ENCODE peak calls at places on chromosomes 7 and 10, in five cellular contexts. One of them, this sample, is unnamed.

GRCh38 chr7:155788616-155789000 is 23.7 kb downstream of the SHH start:
- DNase-seq in astrocyte: no peak
- DNase-seq in neuronal stem cell: no peak
- DNase-seq in GM23248: no peak
- DNase-seq in IMR-90: no peak
- DNase-seq in this sample: no peak

GRCh38 chr7:29194206-29194593 is 375 bp upstream of the CHN2 start:
- DNase-seq in GM23248: peak
- DNase-seq in astrocyte: no peak
- DNase-seq in IMR-90: no peak
- DNase-seq in neuronal stem cell: no peak
- DNase-seq in this sample: no peak

GRCh38 chr10:515674-516073 is 173.8 kb downstream of the DIP2C start:
- DNase-seq in GM23248: no peak
- DNase-seq in neuronal stem cell: no peak
- DNase-seq in IMR-90: no peak
- DNase-seq in astrocyte: no peak
- DNase-seq in this sample: no peak

GRCh38 chr10:106450966-106451365 is 713.5 kb downstream of the SORCS1 start:
- DNase-seq in IMR-90: peak
- DNase-seq in astrocyte: peak
- DNase-seq in neuronal stem cell: no peak
- DNase-seq in GM23248: peak
- DNase-seq in this sample: no peak

GRCh38 chr10:15802375-15802949 is 57.8 kb downstream of the MINDY3 start:
- DNase-seq in IMR-90: no peak
- DNase-seq in astrocyte: no peak
- DNase-seq in neuronal stem cell: no peak
- DNase-seq in GM23248: no peak
- DNase-seq in this sample: no peak

GRCh38 chr10:121608669-121609190 is 10.5 kb upstream of the FGFR2 start:
- DNase-seq in IMR-90: no peak
- DNase-seq in astrocyte: no peak
- DNase-seq in GM23248: peak
- DNase-seq in neuronal stem cell: no peak
- DNase-seq in this sample: peak

GRCh38 chr7:42763137-42763551 is 148.7 kb downstream of the C7orf25 start:
- DNase-seq in GM23248: no peak
- DNase-seq in IMR-90: no peak
- DNase-seq in astrocyte: no peak
- DNase-seq in neuronal stem cell: no peak
- DNase-seq in this sample: no peak

GRCh38 chr10:69312537-69312936 is 34.2 kb downstream of the HK1 start:
- DNase-seq in astrocyte: no peak
- DNase-seq in IMR-90: no peak
- DNase-seq in GM23248: no peak
- DNase-seq in neuronal stem cell: no peak
- DNase-seq in this sample: no peak

GRCh38 chr7:39979406-39980073 is 29.5 kb downstream of the CDK13 start:
- DNase-seq in GM23248: no peak
- DNase-seq in astrocyte: no peak
- DNase-seq in IMR-90: no peak
- DNase-seq in neuronal stem cell: no peak
- DNase-seq in this sample: no peak

GRCh38 chr7:75945297-75946168 is 30.6 kb downstream of the POR start:
- DNase-seq in astrocyte: no peak
- DNase-seq in neuronal stem cell: no peak
- DNase-seq in GM23248: peak
- DNase-seq in IMR-90: peak
- DNase-seq in this sample: no peak

GRCh38 chr10:46992794-46993552 is 81.7 kb downstream of the PTPN20 start:
- DNase-seq in GM23248: peak
- DNase-seq in astrocyte: peak
- DNase-seq in neuronal stem cell: no peak
- DNase-seq in IMR-90: peak
- DNase-seq in this sample: peak

GRCh38 chr10:3755440-3756359 is 29.3 kb downstream of the KLF6 start:
- DNase-seq in astrocyte: peak
- DNase-seq in GM23248: peak
- DNase-seq in IMR-90: peak
- DNase-seq in neuronal stem cell: no peak
- DNase-seq in this sample: peak

GRCh38 chr7:89377219-89377618 is 581.7 kb upstream of the TEX47 start:
- DNase-seq in astrocyte: no peak
- DNase-seq in IMR-90: no peak
- DNase-seq in neuronal stem cell: no peak
- DNase-seq in GM23248: no peak
- DNase-seq in this sample: no peak

GRCh38 chr10:92594194-92594593 is 1.3 kb downstream of the KIF11 start:
- DNase-seq in astrocyte: no peak
- DNase-seq in IMR-90: no peak
- DNase-seq in GM23248: peak
- DNase-seq in neuronal stem cell: no peak
- DNase-seq in this sample: no peak

GRCh38 chr7:151013728-151014497 is 10.4 kb downstream of the ATG9B start:
- DNase-seq in astrocyte: peak
- DNase-seq in GM23248: peak
- DNase-seq in IMR-90: peak
- DNase-seq in neuronal stem cell: peak
- DNase-seq in this sample: no peak

GRCh38 chr7:36118344-36118743 is 34.7 kb upstream of the EEPD1 start:
- DNase-seq in IMR-90: no peak
- DNase-seq in astrocyte: no peak
- DNase-seq in GM23248: no peak
- DNase-seq in neuronal stem cell: no peak
- DNase-seq in this sample: no peak

GRCh38 chr10:127034224-127034623 is 129.0 kb downstream of the DOCK1 start:
- DNase-seq in neuronal stem cell: no peak
- DNase-seq in IMR-90: no peak
- DNase-seq in GM23248: no peak
- DNase-seq in astrocyte: no peak
- DNase-seq in this sample: no peak

GRCh38 chr10:17226891-17227303 is 1.1 kb upstream of the VIM start:
- DNase-seq in GM23248: peak
- DNase-seq in astrocyte: no peak
- DNase-seq in neuronal stem cell: no peak
- DNase-seq in IMR-90: no peak
- DNase-seq in this sample: no peak

GRCh38 chr10:89352039-89352597 is 24.3 kb downstream of the IFIT3 start:
- DNase-seq in neuronal stem cell: no peak
- DNase-seq in GM23248: peak
- DNase-seq in astrocyte: peak
- DNase-seq in IMR-90: peak
- DNase-seq in this sample: peak

GRCh38 chr7:150780249-150780648 is 19.9 kb downstream of the TMEM176B start:
- DNase-seq in neuronal stem cell: no peak
- DNase-seq in GM23248: no peak
- DNase-seq in IMR-90: no peak
- DNase-seq in astrocyte: no peak
- DNase-seq in this sample: no peak

GRCh38 chr7:153530441-153530840 is 521.8 kb upstream of the DPP6 start:
- DNase-seq in IMR-90: no peak
- DNase-seq in neuronal stem cell: no peak
- DNase-seq in GM23248: no peak
- DNase-seq in astrocyte: no peak
- DNase-seq in this sample: no peak

GRCh38 chr10:94858022-94858421 is 80.4 kb upstream of the CYP2C9 start:
- DNase-seq in IMR-90: no peak
- DNase-seq in astrocyte: no peak
- DNase-seq in GM23248: no peak
- DNase-seq in neuronal stem cell: no peak
- DNase-seq in this sample: no peak

GRCh38 chr10:71796749-71797405 is 23.6 kb upstream of the VSIR start:
- DNase-seq in neuronal stem cell: no peak
- DNase-seq in IMR-90: no peak
- DNase-seq in astrocyte: no peak
- DNase-seq in GM23248: no peak
- DNase-seq in this sample: peak

GRCh38 chr7:27030393-27031001 is 65.3 kb downstream of the HOXA1 start:
- DNase-seq in neuronal stem cell: no peak
- DNase-seq in astrocyte: no peak
- DNase-seq in GM23248: no peak
- DNase-seq in IMR-90: no peak
- DNase-seq in this sample: no peak

GRCh38 chr10:55813451-55814170 is 547.4 kb downstream of the ZWINT start:
- DNase-seq in astrocyte: no peak
- DNase-seq in GM23248: no peak
- DNase-seq in neuronal stem cell: no peak
- DNase-seq in IMR-90: no peak
- DNase-seq in this sample: no peak

GRCh38 chr10:4034907-4035581 is 250.0 kb upstream of the KLF6 start:
- DNase-seq in neuronal stem cell: no peak
- DNase-seq in GM23248: peak
- DNase-seq in astrocyte: no peak
- DNase-seq in IMR-90: peak
- DNase-seq in this sample: no peak

GRCh38 chr7:18421297-18422004 is 74.1 kb upstream of the HDAC9 start:
- DNase-seq in neuronal stem cell: peak
- DNase-seq in GM23248: no peak
- DNase-seq in IMR-90: no peak
- DNase-seq in astrocyte: peak
- DNase-seq in this sample: no peak

GRCh38 chr10:112429654-112430230 is 17.0 kb downstream of the ZDHHC6 start:
- DNase-seq in IMR-90: no peak
- DNase-seq in neuronal stem cell: no peak
- DNase-seq in GM23248: no peak
- DNase-seq in astrocyte: no peak
- DNase-seq in this sample: no peak
- H3K4me2 ChIP-seq in IMR-90: no peak
- H3K4me2 ChIP-seq in neuronal stem cell: no peak
- H3K4me2 ChIP-seq in GM23248: no peak
- H3K4me2 ChIP-seq in astrocyte: no peak
- H3K4me2 ChIP-seq in this sample: no peak

GRCh38 chr7:81845628-81846259 is 75.9 kb upstream of the HGF start:
- DNase-seq in astrocyte: no peak
- DNase-seq in neuronal stem cell: no peak
- DNase-seq in GM23248: peak
- DNase-seq in IMR-90: peak
- DNase-seq in this sample: no peak

GRCh38 chr7:81851413-81851812 is 81.6 kb upstream of the HGF start:
- DNase-seq in IMR-90: no peak
- DNase-seq in neuronal stem cell: no peak
- DNase-seq in astrocyte: no peak
- DNase-seq in GM23248: no peak
- DNase-seq in this sample: no peak

GRCh38 chr7:81842361-81842760 is 72.5 kb upstream of the HGF start:
- DNase-seq in IMR-90: no peak
- DNase-seq in astrocyte: no peak
- DNase-seq in GM23248: no peak
- DNase-seq in neuronal stem cell: no peak
- DNase-seq in this sample: no peak

DNA sequence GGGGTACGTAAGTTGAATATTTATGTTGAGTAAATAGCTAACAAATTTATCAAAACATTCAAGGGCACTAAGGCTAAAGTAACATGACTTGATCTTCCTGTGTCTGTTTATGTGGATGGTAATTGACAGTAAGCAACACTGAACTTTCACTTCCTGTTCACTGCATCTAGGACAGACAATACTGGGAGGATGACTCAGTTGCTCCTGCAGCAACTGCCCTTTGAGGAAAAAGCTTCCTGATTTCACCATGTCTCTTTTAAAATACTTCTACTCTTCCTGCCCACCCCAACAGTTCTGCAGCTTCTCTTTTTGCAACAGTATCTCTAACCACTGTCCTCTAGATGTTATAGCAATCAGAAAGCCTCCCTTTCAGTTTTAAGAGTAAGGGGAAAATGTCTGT is 76.6 kb upstream of the HGF start:
- DNase-seq in neuronal stem cell: no peak
- DNase-seq in IMR-90: peak
- DNase-seq in astrocyte: peak
- DNase-seq in GM23248: peak
- DNase-seq in this sample: no peak
- H3K4me2 ChIP-seq in neuronal stem cell: no peak
- H3K4me2 ChIP-seq in IMR-90: peak
- H3K4me2 ChIP-seq in astrocyte: peak
- H3K4me2 ChIP-seq in GM23248: peak
- H3K4me2 ChIP-seq in this sample: no peak

DNA sequence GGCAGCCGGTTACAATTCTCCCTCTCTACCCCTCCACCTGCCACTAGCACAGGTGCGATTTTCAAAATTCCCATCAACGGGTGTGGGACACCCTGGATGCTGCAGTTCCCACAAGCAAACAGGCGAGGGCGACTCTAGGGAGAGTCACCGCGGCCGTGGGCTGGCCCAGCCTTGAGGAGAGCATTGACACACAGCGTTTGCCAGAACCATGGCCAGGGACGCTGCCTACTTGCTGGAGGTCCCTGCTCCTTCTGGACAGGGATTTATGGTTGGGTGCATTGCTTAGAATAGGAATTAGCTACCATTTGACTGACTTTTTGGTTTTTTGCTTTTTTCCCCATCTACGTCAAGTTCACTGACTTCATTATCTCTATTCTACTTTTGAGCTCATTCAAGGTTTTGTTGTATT is 19.0 kb upstream of the CLDN4 start:
- DNase-seq in astrocyte: peak
- DNase-seq in neuronal stem cell: no peak
- DNase-seq in IMR-90: peak
- DNase-seq in GM23248: peak
- DNase-seq in this sample: peak
- H3K4me2 ChIP-seq in astrocyte: no peak
- H3K4me2 ChIP-seq in neuronal stem cell: no peak
- H3K4me2 ChIP-seq in IMR-90: no peak
- H3K4me2 ChIP-seq in GM23248: no peak
- H3K4me2 ChIP-seq in this sample: no peak

GRCh38 chr7:859368-860030 is 16.9 kb upstream of the GET4 start:
- DNase-seq in GM23248: no peak
- DNase-seq in astrocyte: no peak
- DNase-seq in neuronal stem cell: no peak
- DNase-seq in IMR-90: no peak
- DNase-seq in this sample: no peak

GRCh38 chr7:857661-858060 is 18.7 kb upstream of the GET4 start:
- DNase-seq in neuronal stem cell: no peak
- DNase-seq in astrocyte: no peak
- DNase-seq in IMR-90: peak
- DNase-seq in GM23248: no peak
- DNase-seq in this sample: no peak

GRCh38 chr7:854118-854775 is 22.0 kb downstream of the SUN1 start:
- DNase-seq in GM23248: no peak
- DNase-seq in neuronal stem cell: no peak
- DNase-seq in astrocyte: no peak
- DNase-seq in IMR-90: no peak
- DNase-seq in this sample: no peak

GRCh38 chr7:855686-856369 is 20.5 kb upstream of the GET4 start:
- DNase-seq in GM23248: no peak
- DNase-seq in IMR-90: no peak
- DNase-seq in astrocyte: no peak
- DNase-seq in neuronal stem cell: no peak
- DNase-seq in this sample: no peak

GRCh38 chr7:856444-857095 is 19.8 kb upstream of the GET4 start:
- DNase-seq in astrocyte: no peak
- DNase-seq in IMR-90: no peak
- DNase-seq in neuronal stem cell: no peak
- DNase-seq in GM23248: no peak
- DNase-seq in this sample: no peak
- H3K4me2 ChIP-seq in astrocyte: no peak
- H3K4me2 ChIP-seq in IMR-90: no peak
- H3K4me2 ChIP-seq in neuronal stem cell: no peak
- H3K4me2 ChIP-seq in GM23248: no peak
- H3K4me2 ChIP-seq in this sample: no peak

GRCh38 chr10:78742730-78743615 is 325.8 kb upstream of the ZMIZ1 start:
- DNase-seq in neuronal stem cell: no peak
- DNase-seq in IMR-90: no peak
- DNase-seq in GM23248: no peak
- DNase-seq in astrocyte: no peak
- DNase-seq in this sample: no peak
- H3K4me2 ChIP-seq in neuronal stem cell: no peak
- H3K4me2 ChIP-seq in IMR-90: no peak
- H3K4me2 ChIP-seq in GM23248: no peak
- H3K4me2 ChIP-seq in astrocyte: no peak
- H3K4me2 ChIP-seq in this sample: no peak

This sample was measured in A549.